ENCODE peak calls at places on chromosomes 13 and 19, in seven cellular contexts. A is right lobe of liver; N is tibial nerve; S is T-cell; D is stimulated activated naive CD8-positive, alpha-beta T cell treated with anti-CD3 and anti-CD28 coated beads, Interleukin-15, Interleukin-2, amounts not matched to agents 100 U/mL and 50 U/mL, for 24 hours; Q is GM20000; K is caudate nucleus. Y is an unnamed sample.

GRCh38 chr13:27036236-27036981 is 135.2 kb downstream of the USP12 start:
- DNase-seq in A (no peak), N (no peak), S (no peak), D (no peak), Q (no peak), K (no peak), Y (no peak)

GRCh38 chr19:45528149-45528743 is 21.0 kb downstream of the VASP start:
- DNase-seq in A (no peak), N (no peak), S (no peak), D (no peak), Q (no peak), K (no peak), Y (no peak)

GRCh38 chr13:30802953-30803478 is 67.7 kb downstream of the ALOX5AP start:
- DNase-seq in A (peak; percentile 95), N (peak; percentile 77), S (peak; percentile 71), D (peak; percentile 90), Q (peak; percentile 78), K (peak; percentile 83), Y (peak; percentile 60)

GRCh38 chr19:12840091-12841079 is 2.1 kb downstream of the MAST1 start:
- DNase-seq in A (no peak), N (no peak), S (no peak), D (peak; percentile 71), Q (peak; percentile 80), K (no peak), Y (no peak)

GRCh38 chr13:97119899-97120745 is 102.0 kb upstream of the MBNL2 start:
- DNase-seq in A (no peak), N (no peak), S (no peak), D (no peak), Q (no peak), K (no peak), Y (no peak)

GRCh38 chr13:40399756-40400155 is 266.7 kb downstream of the FOXO1 start:
- DNase-seq in A (no peak), N (no peak), S (no peak), D (no peak), Q (no peak), K (no peak), Y (no peak)

GRCh38 chr19:15265214-15265613 is 33.0 kb upstream of the EPHX3 start:
- DNase-seq in A (no peak), N (no peak), S (no peak), D (no peak), Q (no peak), K (no peak), Y (no peak)

GRCh38 chr13:19604306-19604705 is 29.2 kb upstream of the MPHOSPH8 start:
- DNase-seq in A (no peak), N (no peak), S (no peak), D (no peak), Q (no peak), K (no peak), Y (no peak)

GRCh38 chr13:65461590-65461989 is 1768.5 kb downstream of the PCDH9 start:
- DNase-seq in A (no peak), N (no peak), S (no peak), D (no peak), Q (no peak), K (no peak), Y (no peak)

GRCh38 chr19:5086725-5087439 is 118.0 kb downstream of the KDM4B start:
- DNase-seq in A (no peak), N (no peak), S (no peak), D (no peak), Q (no peak), K (no peak), Y (no peak)

GRCh38 chr19:39998511-39998910 is 1.7 kb downstream of the ZNF546 start:
- DNase-seq in A (no peak), N (no peak), S (no peak), D (no peak), Q (no peak), K (no peak), Y (no peak)

GRCh38 chr19:45423033-45423588 is 606 bp downstream of the ERCC1 start:
- DNase-seq in A (no peak), N (no peak), S (peak; percentile 67), D (no peak), Q (no peak), K (no peak), Y (no peak)

GRCh38 chr13:102400619-102401125 is 1.2 kb downstream of the FGF14 start:
- DNase-seq in A (peak; percentile 48), N (no peak), S (no peak), D (peak; percentile 6), Q (no peak), K (peak; percentile 28), Y (no peak)

GRCh38 chr13:44819762-44820161 is 169.5 kb downstream of the NUFIP1 start:
- DNase-seq in A (no peak), N (no peak), S (no peak), D (no peak), Q (no peak), K (no peak), Y (no peak)

GRCh38 chr19:18156841-18157464 is 4.0 kb downstream of the PIK3R2 start:
- DNase-seq in A (peak; percentile 88), N (peak; percentile 74), S (no peak), D (no peak), Q (no peak), K (peak; percentile 63), Y (peak; percentile 45)

GRCh38 chr13:22243519-22244197 is 572.8 kb downstream of the FGF9 start:
- DNase-seq in A (no peak), N (no peak), S (no peak), D (no peak), Q (no peak), K (no peak), Y (no peak)

GRCh38 chr13:47158583-47158982 is 261.7 kb upstream of the HTR2A start:
- DNase-seq in A (no peak), N (no peak), S (no peak), D (no peak), Q (no peak), K (no peak), Y (no peak)

GRCh38 chr13:27976362-27977177 is 7.5 kb upstream of the CDX2 start:
- DNase-seq in A (peak; percentile 23), N (no peak), S (no peak), D (no peak), Q (peak; percentile 28), K (no peak), Y (no peak)

GRCh38 chr13:20127563-20128458 is 33.0 kb downstream of the GJA3 start:
- DNase-seq in A (peak; percentile 80), N (no peak), S (no peak), D (peak; percentile 61), Q (peak; percentile 82), K (peak; percentile 53), Y (no peak)

GRCh38 chr19:16888629-16889371 is at the start of gene F2RL3:
- DNase-seq in A (no peak), N (no peak), S (no peak), D (no peak), Q (peak; percentile 78), K (no peak), Y (peak; percentile 40)

GRCh38 chr19:28990522-28990921 is 222.4 kb downstream of the UQCRFS1 start:
- DNase-seq in A (no peak), N (no peak), S (no peak), D (no peak), Q (no peak), K (no peak), Y (no peak)

GRCh38 chr13:19910336-19911072 is 47.1 kb upstream of the ZMYM5 start:
- DNase-seq in A (no peak), N (no peak), S (no peak), D (no peak), Q (no peak), K (no peak), Y (no peak)

GRCh38 chr19:33484226-33484774 is 37.3 kb downstream of the PEPD start:
- DNase-seq in A (peak; percentile 11), N (no peak), S (no peak), D (no peak), Q (no peak), K (no peak), Y (no peak)

GRCh38 chr19:1856698-1857603 is 6.4 kb downstream of the KLF16 start:
- DNase-seq in A (peak; percentile 94), N (peak; percentile 52), S (no peak), D (peak; percentile 74), Q (peak; percentile 90), K (no peak), Y (peak; percentile 86)

GRCh38 chr13:101612736-101613135 is 160.3 kb downstream of the ITGBL1 start:
- DNase-seq in A (no peak), N (no peak), S (no peak), D (no peak), Q (no peak), K (no peak), Y (no peak)

GRCh38 chr19:1653300-1653628 is 849 bp upstream of the TCF3 start:
- DNase-seq in A (no peak), N (peak; percentile 38), S (no peak), D (no peak), Q (no peak), K (no peak), Y (peak; percentile 52)

GRCh38 chr13:77507931-77508776 is 27.4 kb upstream of the SCEL start:
- DNase-seq in A (no peak), N (no peak), S (no peak), D (no peak), Q (no peak), K (no peak), Y (no peak)

GRCh38 chr13:38328699-38329098 is 21.0 kb upstream of the UFM1 start:
- DNase-seq in A (no peak), N (no peak), S (no peak), D (no peak), Q (no peak), K (no peak), Y (no peak)

GRCh38 chr19:18807861-18808331 is 16.8 kb upstream of the COMP start:
- DNase-seq in A (no peak), N (no peak), S (no peak), D (no peak), Q (no peak), K (no peak), Y (no peak)

GRCh38 chr19:3667766-3668165 is 32.5 kb downstream of the PIP5K1C start:
- DNase-seq in A (no peak), N (no peak), S (no peak), D (no peak), Q (no peak), K (no peak), Y (no peak)

GRCh38 chr19:30228113-30228725 is 144.0 kb upstream of the ZNF536 start:
- DNase-seq in A (no peak), N (no peak), S (no peak), D (no peak), Q (no peak), K (no peak), Y (no peak)